ENCODE peak calls at places on chromosomes 3 and 15, in seven cellular contexts. One of them, this sample, is unnamed.

GRCh38 chr15:89089316-89090230 is 1.3 kb downstream of the ABHD2 start:
- DNase-seq in psoas muscle: no peak
- DNase-seq in HepG2: no peak
- DNase-seq in Peyer's patch: no peak
- DNase-seq in IMR-90: no peak
- DNase-seq in cardiac muscle cell: no peak
- DNase-seq in ovary: no peak
- DNase-seq in this sample: no peak

GRCh38 chr3:152203677-152204076 is 65.1 kb upstream of the MBNL1 start:
- DNase-seq in cardiac muscle cell: no peak
- DNase-seq in Peyer's patch: no peak
- DNase-seq in IMR-90: peak; percentile 28
- DNase-seq in psoas muscle: no peak
- DNase-seq in HepG2: no peak
- DNase-seq in ovary: no peak
- DNase-seq in this sample: no peak

GRCh38 chr15:94395626-94396025 is 164.3 kb downstream of the MCTP2 start:
- DNase-seq in HepG2: no peak
- DNase-seq in cardiac muscle cell: no peak
- DNase-seq in IMR-90: peak; percentile 65
- DNase-seq in ovary: no peak
- DNase-seq in Peyer's patch: no peak
- DNase-seq in psoas muscle: no peak
- DNase-seq in this sample: no peak

GRCh38 chr3:145673790-145674189 is 487.2 kb downstream of the PLOD2 start:
- DNase-seq in ovary: no peak
- DNase-seq in HepG2: no peak
- DNase-seq in cardiac muscle cell: no peak
- DNase-seq in IMR-90: no peak
- DNase-seq in Peyer's patch: no peak
- DNase-seq in psoas muscle: no peak
- DNase-seq in this sample: no peak

GRCh38 chr3:110810356-110810755 is 261.3 kb upstream of the NECTIN3 start:
- DNase-seq in Peyer's patch: no peak
- DNase-seq in ovary: no peak
- DNase-seq in HepG2: no peak
- DNase-seq in psoas muscle: no peak
- DNase-seq in cardiac muscle cell: no peak
- DNase-seq in IMR-90: peak; percentile 62
- DNase-seq in this sample: no peak

GRCh38 chr15:68601206-68602197 is 22.7 kb downstream of the CORO2B start:
- DNase-seq in Peyer's patch: no peak
- DNase-seq in ovary: peak; percentile 54
- DNase-seq in IMR-90: no peak
- DNase-seq in HepG2: no peak
- DNase-seq in psoas muscle: no peak
- DNase-seq in cardiac muscle cell: no peak
- DNase-seq in this sample: no peak

GRCh38 chr15:98647774-98648653 is at the start of gene IGF1R:
- DNase-seq in HepG2: peak; percentile 80
- DNase-seq in cardiac muscle cell: peak; percentile 92
- DNase-seq in psoas muscle: peak; percentile 93
- DNase-seq in Peyer's patch: peak; percentile 65
- DNase-seq in IMR-90: peak; percentile 88
- DNase-seq in ovary: peak; percentile 86
- DNase-seq in this sample: peak; percentile 91

GRCh38 chr3:136624381-136624780 is 127.8 kb downstream of the STAG1 start:
- DNase-seq in IMR-90: no peak
- DNase-seq in cardiac muscle cell: no peak
- DNase-seq in psoas muscle: no peak
- DNase-seq in Peyer's patch: no peak
- DNase-seq in HepG2: no peak
- DNase-seq in ovary: no peak
- DNase-seq in this sample: no peak

GRCh38 chr3:188558343-188559068 is 404.5 kb downstream of the LPP start:
- DNase-seq in psoas muscle: no peak
- DNase-seq in HepG2: no peak
- DNase-seq in cardiac muscle cell: no peak
- DNase-seq in IMR-90: peak; percentile 39
- DNase-seq in ovary: no peak
- DNase-seq in Peyer's patch: no peak
- DNase-seq in this sample: no peak

GRCh38 chr3:160562952-160563351 is 2.4 kb downstream of the KPNA4 start:
- DNase-seq in Peyer's patch: no peak
- DNase-seq in psoas muscle: no peak
- DNase-seq in ovary: no peak
- DNase-seq in HepG2: no peak
- DNase-seq in IMR-90: no peak
- DNase-seq in cardiac muscle cell: no peak
- DNase-seq in this sample: no peak

GRCh38 chr15:77630956-77631789 is 1.5 kb downstream of the LINGO1 start:
- DNase-seq in Peyer's patch: no peak
- DNase-seq in HepG2: no peak
- DNase-seq in cardiac muscle cell: peak; percentile 51
- DNase-seq in IMR-90: no peak
- DNase-seq in ovary: no peak
- DNase-seq in psoas muscle: no peak
- DNase-seq in this sample: no peak

GRCh38 chr3:177835008-177835407 is 637.7 kb upstream of the TBL1XR1 start:
- DNase-seq in Peyer's patch: no peak
- DNase-seq in ovary: no peak
- DNase-seq in IMR-90: peak; percentile 94
- DNase-seq in cardiac muscle cell: no peak
- DNase-seq in HepG2: no peak
- DNase-seq in psoas muscle: no peak
- DNase-seq in this sample: no peak

GRCh38 chr15:42720071-42720470 is 16.9 kb downstream of the CDAN1 start:
- DNase-seq in IMR-90: no peak
- DNase-seq in psoas muscle: no peak
- DNase-seq in Peyer's patch: no peak
- DNase-seq in HepG2: no peak
- DNase-seq in ovary: no peak
- DNase-seq in cardiac muscle cell: no peak
- DNase-seq in this sample: no peak

GRCh38 chr3:100517276-100517675 is 24.9 kb downstream of the TMEM45A start:
- DNase-seq in cardiac muscle cell: no peak
- DNase-seq in psoas muscle: no peak
- DNase-seq in ovary: no peak
- DNase-seq in IMR-90: no peak
- DNase-seq in HepG2: no peak
- DNase-seq in Peyer's patch: no peak
- DNase-seq in this sample: no peak

GRCh38 chr15:80579611-80580010 is 115.5 kb upstream of the ABHD17C start:
- DNase-seq in cardiac muscle cell: no peak
- DNase-seq in psoas muscle: no peak
- DNase-seq in IMR-90: no peak
- DNase-seq in Peyer's patch: no peak
- DNase-seq in HepG2: no peak
- DNase-seq in ovary: no peak
- DNase-seq in this sample: no peak

GRCh38 chr3:175105066-175105465 is 245.9 kb downstream of the NAALADL2 start:
- DNase-seq in cardiac muscle cell: no peak
- DNase-seq in IMR-90: peak; percentile 72
- DNase-seq in Peyer's patch: no peak
- DNase-seq in psoas muscle: no peak
- DNase-seq in ovary: no peak
- DNase-seq in HepG2: no peak
- DNase-seq in this sample: no peak

GRCh38 chr3:127030328-127031045 is 47.6 kb downstream of the PLXNA1 start:
- DNase-seq in HepG2: no peak
- DNase-seq in ovary: no peak
- DNase-seq in psoas muscle: no peak
- DNase-seq in Peyer's patch: no peak
- DNase-seq in cardiac muscle cell: no peak
- DNase-seq in IMR-90: no peak
- DNase-seq in this sample: no peak

GRCh38 chr15:40871749-40872617 is 2.1 kb downstream of the RHOV start:
- DNase-seq in Peyer's patch: no peak
- DNase-seq in cardiac muscle cell: no peak
- DNase-seq in IMR-90: no peak
- DNase-seq in psoas muscle: no peak
- DNase-seq in ovary: no peak
- DNase-seq in HepG2: no peak
- DNase-seq in this sample: peak; percentile 65

GRCh38 chr3:120177151-120177550 is 82.9 kb upstream of the GSK3B start:
- DNase-seq in IMR-90: peak; percentile 81
- DNase-seq in ovary: no peak
- DNase-seq in psoas muscle: peak; percentile 62
- DNase-seq in cardiac muscle cell: peak; percentile 57
- DNase-seq in Peyer's patch: no peak
- DNase-seq in HepG2: peak; percentile 49
- DNase-seq in this sample: peak; percentile 60

GRCh38 chr3:40877651-40878463 is 321.4 kb upstream of the CTNNB1 start:
- DNase-seq in IMR-90: no peak
- DNase-seq in Peyer's patch: no peak
- DNase-seq in cardiac muscle cell: no peak
- DNase-seq in psoas muscle: peak; percentile 65
- DNase-seq in ovary: peak; percentile 72
- DNase-seq in HepG2: peak; percentile 12
- DNase-seq in this sample: peak; percentile 68

GRCh38 chr3:161316006-161316689 is 55.2 kb downstream of the SPTSSB start:
- DNase-seq in ovary: no peak
- DNase-seq in cardiac muscle cell: no peak
- DNase-seq in HepG2: no peak
- DNase-seq in IMR-90: no peak
- DNase-seq in psoas muscle: no peak
- DNase-seq in Peyer's patch: no peak
- DNase-seq in this sample: no peak

GRCh38 chr3:129614435-129614834 is 8.0 kb upstream of the PLXND1 start:
- DNase-seq in Peyer's patch: no peak
- DNase-seq in HepG2: no peak
- DNase-seq in cardiac muscle cell: no peak
- DNase-seq in psoas muscle: peak; percentile 41
- DNase-seq in ovary: no peak
- DNase-seq in IMR-90: no peak
- DNase-seq in this sample: peak; percentile 42

GRCh38 chr15:52746162-52746721 is 43.9 kb downstream of the ONECUT1 start:
- DNase-seq in ovary: no peak
- DNase-seq in psoas muscle: no peak
- DNase-seq in cardiac muscle cell: no peak
- DNase-seq in Peyer's patch: no peak
- DNase-seq in HepG2: peak; percentile 32
- DNase-seq in IMR-90: no peak
- DNase-seq in this sample: no peak

DNA sequence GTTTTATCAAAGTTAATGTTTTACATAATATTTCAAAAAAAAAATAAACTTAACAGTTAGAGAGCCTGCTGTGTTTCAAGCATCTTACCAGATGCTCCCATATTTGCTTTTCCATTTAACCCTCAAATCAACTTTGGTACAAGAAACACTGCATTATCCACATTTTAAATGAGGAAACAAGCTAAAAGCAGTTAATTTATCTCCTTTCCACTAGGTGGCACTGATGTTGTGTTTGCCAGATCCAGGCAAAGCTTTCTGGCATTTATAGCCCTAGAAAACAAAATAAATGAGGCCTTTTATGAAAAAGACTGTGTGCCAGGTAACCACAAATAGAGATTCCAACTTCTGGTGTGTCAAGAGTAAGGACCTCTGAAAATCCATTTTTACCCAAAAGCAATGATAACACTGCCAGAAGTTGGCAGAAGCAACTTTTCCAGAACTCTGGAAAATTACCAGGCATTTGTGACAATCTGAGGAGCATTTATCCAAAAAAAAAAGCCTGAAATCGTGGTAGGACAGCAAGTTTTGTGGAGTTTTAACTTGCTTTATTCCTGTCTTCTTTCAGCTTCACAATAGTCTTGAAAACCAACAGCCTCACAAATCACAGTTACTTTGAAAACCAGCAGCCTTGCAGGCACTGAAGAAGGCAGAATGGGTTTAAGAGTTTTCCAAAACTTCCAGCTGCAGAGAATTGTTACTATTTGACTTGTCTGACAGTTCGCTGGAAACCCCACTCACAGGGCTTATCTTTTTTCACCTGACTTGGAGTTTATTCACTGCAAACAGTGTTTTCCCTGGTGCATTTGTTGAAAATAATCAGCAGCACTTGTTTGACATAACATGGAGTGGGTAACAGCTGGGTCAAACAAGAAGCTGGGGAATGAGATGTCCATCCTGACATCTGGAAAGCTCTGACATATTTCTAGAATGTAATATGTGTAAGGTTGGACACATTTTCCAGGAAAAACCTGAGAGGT is 9.2 kb downstream of the FAM162A start:
- DNase-seq in IMR-90: peak; percentile 66
- DNase-seq in cardiac muscle cell: peak; percentile 34
- DNase-seq in psoas muscle: no peak
- DNase-seq in ovary: no peak
- DNase-seq in HepG2: peak; percentile 47
- DNase-seq in Peyer's patch: no peak
- DNase-seq in this sample: no peak
- H3K4me1 ChIP-seq in IMR-90: peaks cover 5% of the 10 kb centered on the region
- H3K4me1 ChIP-seq in cardiac muscle cell: peaks cover 2% of the 10 kb centered on the region
- H3K4me1 ChIP-seq in psoas muscle: no peaks in the 10 kb centered on the region
- H3K4me1 ChIP-seq in ovary: peaks cover 4% of the 10 kb centered on the region
- H3K4me1 ChIP-seq in HepG2: peaks cover 63% of the 10 kb centered on the region
- H3K4me1 ChIP-seq in Peyer's patch: no peaks in the 10 kb centered on the region
- H3K4me1 ChIP-seq in this sample: peaks cover 6% of the 10 kb centered on the region

GRCh38 chr15:79310985-79311900 is at the start of gene TMED3:
- DNase-seq in cardiac muscle cell: peak; percentile 91
- DNase-seq in HepG2: peak; percentile 85
- DNase-seq in IMR-90: peak; percentile 88
- DNase-seq in psoas muscle: peak; percentile 70
- DNase-seq in Peyer's patch: peak; percentile 68
- DNase-seq in ovary: peak; percentile 55
- DNase-seq in this sample: peak; percentile 87
- TF ChIP-seq CTCF in cardiac muscle cell: no peak
- TF ChIP-seq CTCF in HepG2: peak; percentile 74
- TF ChIP-seq CTCF in IMR-90: peak; percentile 42
- TF ChIP-seq CTCF in psoas muscle: no peak
- TF ChIP-seq CTCF in Peyer's patch: no peak
- TF ChIP-seq CTCF in ovary: no peak
- TF ChIP-seq CTCF in this sample: peak; percentile 22

GRCh38 chr15:85031944-85032587 is 50.4 kb downstream of the PDE8A start:
- DNase-seq in IMR-90: no peak
- DNase-seq in ovary: no peak
- DNase-seq in HepG2: no peak
- DNase-seq in Peyer's patch: no peak
- DNase-seq in cardiac muscle cell: no peak
- DNase-seq in psoas muscle: no peak
- DNase-seq in this sample: no peak
- H3K4me1 ChIP-seq in IMR-90: peaks cover 24% of the 10 kb centered on the region
- H3K4me1 ChIP-seq in ovary: peaks cover 6% of the 10 kb centered on the region
- H3K4me1 ChIP-seq in HepG2: peaks cover 87% of the 10 kb centered on the region
- H3K4me1 ChIP-seq in Peyer's patch: peaks cover 5% of the 10 kb centered on the region
- H3K4me1 ChIP-seq in cardiac muscle cell: no peaks in the 10 kb centered on the region
- H3K4me1 ChIP-seq in psoas muscle: peaks cover 32% of the 10 kb centered on the region
- H3K4me1 ChIP-seq in this sample: peaks cover 62% of the 10 kb centered on the region

DNA sequence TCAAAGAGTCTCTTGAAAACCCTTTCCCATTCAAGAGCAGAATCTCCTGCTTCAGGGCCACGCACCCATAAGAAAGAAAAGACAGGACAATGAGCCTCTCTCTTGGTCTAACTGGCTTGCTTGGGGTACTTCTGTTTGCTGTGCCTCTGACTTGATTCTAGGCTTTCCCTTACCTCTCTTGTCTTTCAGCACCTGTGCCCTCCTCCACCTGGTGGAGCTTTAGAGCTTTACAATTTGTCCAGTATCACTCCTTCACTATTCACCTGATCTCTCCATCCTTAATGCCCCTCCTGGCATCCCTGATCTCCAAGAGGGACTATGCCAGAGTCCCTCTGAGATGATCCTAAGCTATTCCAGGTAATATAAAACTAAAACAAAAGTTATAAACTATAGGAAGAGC is 252.6 kb downstream of the NTRK3 start:
- DNase-seq in cardiac muscle cell: no peak
- DNase-seq in ovary: no peak
- DNase-seq in psoas muscle: no peak
- DNase-seq in IMR-90: no peak
- DNase-seq in HepG2: no peak
- DNase-seq in Peyer's patch: no peak
- DNase-seq in this sample: no peak
- TF ChIP-seq CTCF in cardiac muscle cell: no peak
- TF ChIP-seq CTCF in ovary: no peak
- TF ChIP-seq CTCF in psoas muscle: no peak
- TF ChIP-seq CTCF in IMR-90: no peak
- TF ChIP-seq CTCF in HepG2: no peak
- TF ChIP-seq CTCF in Peyer's patch: no peak
- TF ChIP-seq CTCF in this sample: no peak